ENCODE peak calls at places on chromosomes 7 and 10, in four cellular contexts. V is HL-60, C is Peyer's patch, N is transverse colon. F is an unnamed sample.

GRCh38 chr10:124799196-124799595 is 2.4 kb upstream of the ABRAXAS2 start:
- DNase-seq in V (no peak), C (no peak), N (no peak), F (no peak)

GRCh38 chr10:78205457-78205856 is 171.8 kb downstream of the RPS24 start:
- DNase-seq in N (no peak), V (no peak), C (no peak), F (no peak)

GRCh38 chr10:75042292-75042974 is 69.0 kb upstream of the SAMD8 start:
- DNase-seq in V (no peak), C (no peak), N (no peak), F (no peak)

GRCh38 chr7:118183254-118183585 is 744 bp upstream of the LSM8 start:
- DNase-seq in V (no peak), N (no peak), C (no peak), F (no peak)

GRCh38 chr10:83214178-83214577 is 925.1 kb upstream of the GHITM start:
- DNase-seq in C (no peak), V (no peak), N (no peak), F (no peak)

GRCh38 chr7:128697301-128697905 is 25.3 kb downstream of the GARIN1A start:
- DNase-seq in V (peak; percentile 58), C (peak; percentile 57), N (peak; percentile 38), F (no peak)

GRCh38 chr7:20651960-20652544 is 36.6 kb downstream of the ABCB5 start:
- DNase-seq in V (no peak), C (no peak), N (no peak), F (no peak)

GRCh38 chr7:47581821-47582747 is at the start of gene TNS3:
- DNase-seq in V (no peak), N (peak; percentile 69), C (peak; percentile 82), F (peak; percentile 44)

GRCh38 chr7:12674053-12674452 is 13.4 kb upstream of the ARL4A start:
- DNase-seq in V (no peak), C (no peak), N (no peak), F (no peak)

GRCh38 chr7:50393547-50394252 is 56.5 kb downstream of the FIGNL1 start:
- DNase-seq in N (peak; percentile 44), C (no peak), V (no peak), F (no peak)

GRCh38 chr7:38796636-38797501 is 112.1 kb downstream of the VPS41 start:
- DNase-seq in N (peak; percentile 44), V (peak; percentile 26), C (no peak), F (peak; percentile 3)

GRCh38 chr10:118007773-118008172 is 39.0 kb downstream of the RAB11FIP2 start:
- DNase-seq in N (no peak), C (no peak), V (no peak), F (no peak)

GRCh38 chr10:117996709-117997108 is 50.0 kb downstream of the RAB11FIP2 start:
- DNase-seq in V (no peak), N (no peak), C (no peak), F (no peak)

GRCh38 chr10:118003146-118003545 is 43.6 kb downstream of the RAB11FIP2 start:
- DNase-seq in V (no peak), C (no peak), N (no peak), F (no peak)

GRCh38 chr10:117997673-117998072 is 49.1 kb downstream of the RAB11FIP2 start:
- DNase-seq in N (no peak), C (no peak), V (no peak), F (no peak)

GRCh38 chr10:118002581-118002980 is 44.2 kb downstream of the RAB11FIP2 start:
- DNase-seq in C (no peak), N (no peak), V (peak; percentile 21), F (no peak)
- H3K27ac ChIP-seq in C (no peak overlapping the region), N (no peak overlapping the region), V (no peak overlapping the region), F (no peak overlapping the region)

GRCh38 chr7:22338411-22338810 is 18.5 kb downstream of the RAPGEF5 start:
- DNase-seq in N (no peak), V (no peak), C (no peak), F (no peak)

GRCh38 chr7:22338875-22339274 is 18.1 kb downstream of the RAPGEF5 start:
- DNase-seq in C (no peak), V (no peak), N (no peak), F (no peak)

GRCh38 chr7:22343071-22343470 is 13.9 kb downstream of the RAPGEF5 start:
- DNase-seq in C (no peak), V (no peak), N (no peak), F (no peak)

GRCh38 chr7:22343612-22344011 is 13.3 kb downstream of the RAPGEF5 start:
- DNase-seq in N (no peak), C (no peak), V (no peak), F (no peak)

GRCh38 chr7:22339725-22340390 is 17.1 kb downstream of the RAPGEF5 start:
- DNase-seq in N (no peak), C (no peak), V (peak; percentile 5), F (no peak)
- H3K27ac ChIP-seq in N (no peak overlapping the region), C (no peak overlapping the region), V (no peak overlapping the region), F (no peak overlapping the region)

GRCh38 chr10:36448760-36449681 is 676.4 kb upstream of the ANKRD30A start:
- DNase-seq in N (no peak), C (no peak), V (no peak), F (no peak)

GRCh38 chr10:36451391-36451790 is 674.0 kb upstream of the ANKRD30A start:
- DNase-seq in V (no peak), C (no peak), N (no peak), F (no peak)

GRCh38 chr10:36443233-36443632 is 682.2 kb upstream of the ANKRD30A start:
- DNase-seq in C (no peak), V (no peak), N (no peak), F (no peak)

GRCh38 chr10:36450385-36450784 is 675.0 kb upstream of the ANKRD30A start:
- DNase-seq in N (no peak), C (no peak), V (no peak), F (no peak)

DNA sequence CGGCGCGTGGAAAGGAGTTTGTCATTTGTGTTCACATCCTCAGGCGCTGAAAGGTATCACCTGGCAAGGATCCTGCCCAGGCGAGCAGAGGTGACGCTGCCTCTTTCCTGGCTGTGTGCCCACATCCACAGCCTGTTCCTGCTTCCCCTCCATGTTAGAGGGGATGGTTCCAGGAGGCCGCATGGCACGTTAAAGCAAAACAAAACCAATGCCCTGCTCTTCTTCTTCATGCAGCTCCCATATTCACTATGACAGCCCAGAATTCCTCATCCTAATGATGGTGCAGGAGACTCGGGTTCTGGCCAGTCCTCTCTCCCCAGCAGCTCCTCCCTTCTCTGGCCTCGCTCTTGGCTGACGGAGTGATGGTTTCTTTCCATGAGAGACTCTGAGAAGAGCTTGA is 678.5 kb upstream of the ANKRD30A start:
- DNase-seq in N (no peak), C (no peak), V (no peak), F (no peak)
- H3K27ac ChIP-seq in N (peak overlapping the region; percentile 30), C (no peak overlapping the region), V (no peak overlapping the region), F (no peak overlapping the region)

GRCh38 chr7:28136885-28137284 is 43.7 kb downstream of the JAZF1 start:
- DNase-seq in C (no peak), N (no peak), V (no peak), F (no peak)
- H3K27ac ChIP-seq in C (no peak overlapping the region), N (no peak overlapping the region), V (no peak overlapping the region), F (no peak overlapping the region)

GRCh38 chr10:24929056-24929544 is 23.3 kb downstream of the PRTFDC1 start:
- DNase-seq in V (no peak), C (no peak), N (no peak), F (no peak)
- H3K27ac ChIP-seq in V (no peak overlapping the region), C (no peak overlapping the region), N (no peak overlapping the region), F (peak overlapping the region; percentile 7)

GRCh38 chr10:20005638-20006037 is 189.4 kb downstream of the PLXDC2 start:
- DNase-seq in N (no peak), C (no peak), V (no peak), F (no peak)
- H3K27ac ChIP-seq in N (no peak overlapping the region), C (no peak overlapping the region), V (peak overlapping the region; percentile 94), F (peak overlapping the region; percentile 79)

GRCh38 chr7:135682191-135682590 is 19.9 kb downstream of the STMP1 start:
- DNase-seq in C (no peak), V (no peak), N (no peak), F (no peak)
- H3K27ac ChIP-seq in C (no peak overlapping the region), V (no peak overlapping the region), N (no peak overlapping the region), F (no peak overlapping the region)

GRCh38 chr7:55120074-55120473 is 101.3 kb downstream of the EGFR start:
- DNase-seq in N (no peak), V (no peak), C (no peak), F (no peak)
- H3K27ac ChIP-seq in N (peak overlapping the region; percentile 77), V (no peak overlapping the region), C (peak overlapping the region; percentile 50), F (no peak overlapping the region)

DNA sequence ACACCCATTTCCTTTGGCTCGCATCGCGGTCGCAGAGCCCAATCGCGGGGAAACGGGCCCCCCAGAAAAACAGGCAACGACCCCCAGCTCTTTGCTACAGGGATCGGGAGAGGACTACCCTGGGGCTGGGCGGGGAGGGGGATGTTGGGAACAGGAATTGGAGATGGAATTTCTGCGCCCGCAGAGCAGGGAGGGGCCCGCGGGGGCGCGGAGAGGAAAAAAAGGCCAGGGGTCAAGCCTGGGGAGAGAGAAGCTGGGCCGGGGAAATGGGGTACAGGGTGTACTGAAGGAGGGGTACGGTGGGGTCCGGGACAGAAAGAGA is 410 bp downstream of the SGCE start:
- DNase-seq in N (no peak), V (no peak), C (peak; percentile 42), F (no peak)
- H3K27ac ChIP-seq in N (peak overlapping the region; percentile 77), V (no peak overlapping the region), C (peak overlapping the region; percentile 50), F (peak overlapping the region; percentile 69)

GRCh38 chr7:17044868-17045267 is 163.1 kb upstream of the AGR3 start:
- DNase-seq in V (peak; percentile 26), N (no peak), C (no peak), F (no peak)
- H3K27ac ChIP-seq in V (peak overlapping the region; percentile 19), N (no peak overlapping the region), C (no peak overlapping the region), F (no peak overlapping the region)